ENCODE peak calls at places on chromosomes 7 and 10, in seven cellular contexts. One of them, this sample, is unnamed.

GRCh38 chr7:142776206-142776844 is 5.6 kb downstream of the PRSS2 start:
- DNase-seq in GM12878: no peak
- DNase-seq in SK-N-SH: no peak
- DNase-seq in HCT116: no peak
- DNase-seq in H1: no peak
- DNase-seq in HepG2: no peak
- DNase-seq in K562: no peak
- DNase-seq in this sample: no peak

GRCh38 chr10:60662917-60663614 is 115.2 kb upstream of the CDK1 start:
- DNase-seq in K562: no peak
- DNase-seq in HCT116: peak; percentile 7
- DNase-seq in H1: no peak
- DNase-seq in GM12878: no peak
- DNase-seq in HepG2: no peak
- DNase-seq in SK-N-SH: no peak
- DNase-seq in this sample: no peak

GRCh38 chr10:100510533-100511308 is 8.9 kb downstream of the SEC31B start:
- DNase-seq in HCT116: no peak
- DNase-seq in SK-N-SH: no peak
- DNase-seq in GM12878: no peak
- DNase-seq in HepG2: no peak
- DNase-seq in K562: no peak
- DNase-seq in H1: no peak
- DNase-seq in this sample: peak; percentile 42

GRCh38 chr10:117218654-117219053 is 21.4 kb downstream of the KCNK18 start:
- DNase-seq in SK-N-SH: no peak
- DNase-seq in HepG2: no peak
- DNase-seq in GM12878: no peak
- DNase-seq in H1: no peak
- DNase-seq in K562: peak; percentile 18
- DNase-seq in HCT116: no peak
- DNase-seq in this sample: no peak

GRCh38 chr7:30134011-30134410 is 775 bp upstream of the MTURN start:
- DNase-seq in H1: no peak
- DNase-seq in HCT116: no peak
- DNase-seq in HepG2: no peak
- DNase-seq in K562: no peak
- DNase-seq in SK-N-SH: no peak
- DNase-seq in GM12878: no peak
- DNase-seq in this sample: no peak

GRCh38 chr7:102892631-102893278 is 20.0 kb upstream of the LRRC17 start:
- DNase-seq in GM12878: no peak
- DNase-seq in HCT116: no peak
- DNase-seq in HepG2: no peak
- DNase-seq in SK-N-SH: no peak
- DNase-seq in H1: no peak
- DNase-seq in K562: no peak
- DNase-seq in this sample: no peak

GRCh38 chr10:7866191-7866590 is 47.9 kb downstream of the TAF3 start:
- DNase-seq in HepG2: no peak
- DNase-seq in K562: no peak
- DNase-seq in H1: no peak
- DNase-seq in SK-N-SH: no peak
- DNase-seq in GM12878: no peak
- DNase-seq in HCT116: no peak
- DNase-seq in this sample: no peak

GRCh38 chr10:132057191-132057681 is 8.5 kb upstream of the JAKMIP3 start:
- DNase-seq in GM12878: no peak
- DNase-seq in K562: no peak
- DNase-seq in H1: no peak
- DNase-seq in HepG2: no peak
- DNase-seq in SK-N-SH: no peak
- DNase-seq in HCT116: no peak
- DNase-seq in this sample: no peak

GRCh38 chr10:12907651-12908050 is 93.9 kb downstream of the CCDC3 start:
- DNase-seq in HCT116: no peak
- DNase-seq in SK-N-SH: no peak
- DNase-seq in GM12878: no peak
- DNase-seq in HepG2: no peak
- DNase-seq in K562: no peak
- DNase-seq in H1: no peak
- DNase-seq in this sample: no peak

GRCh38 chr7:137421389-137421788 is 77.9 kb upstream of the PTN start:
- DNase-seq in SK-N-SH: no peak
- DNase-seq in H1: no peak
- DNase-seq in HCT116: no peak
- DNase-seq in HepG2: no peak
- DNase-seq in GM12878: no peak
- DNase-seq in K562: no peak
- DNase-seq in this sample: no peak

GRCh38 chr7:29042893-29043292 is 84.8 kb upstream of the TRIL start:
- DNase-seq in H1: no peak
- DNase-seq in SK-N-SH: no peak
- DNase-seq in K562: no peak
- DNase-seq in HCT116: no peak
- DNase-seq in GM12878: no peak
- DNase-seq in HepG2: no peak
- DNase-seq in this sample: no peak

GRCh38 chr7:130421685-130422084 is 19.1 kb downstream of the CEP41 start:
- DNase-seq in H1: no peak
- DNase-seq in K562: no peak
- DNase-seq in SK-N-SH: no peak
- DNase-seq in GM12878: no peak
- DNase-seq in HCT116: no peak
- DNase-seq in HepG2: no peak
- DNase-seq in this sample: no peak
- TF ChIP-seq JUND in H1: no peak
- TF ChIP-seq JUND in K562: no peak
- TF ChIP-seq JUND in SK-N-SH: no peak
- TF ChIP-seq JUND in GM12878: no peak
- TF ChIP-seq JUND in HCT116: no peak
- TF ChIP-seq JUND in HepG2: no peak
- TF ChIP-seq JUND in this sample: no peak

GRCh38 chr7:95595825-95596182 is 512 bp downstream of the PDK4 start:
- DNase-seq in H1: no peak
- DNase-seq in HCT116: no peak
- DNase-seq in K562: no peak
- DNase-seq in GM12878: no peak
- DNase-seq in SK-N-SH: no peak
- DNase-seq in HepG2: no peak
- DNase-seq in this sample: no peak

GRCh38 chr7:95598511-95598910 is 2.2 kb upstream of the PDK4 start:
- DNase-seq in K562: no peak
- DNase-seq in H1: no peak
- DNase-seq in GM12878: no peak
- DNase-seq in HCT116: no peak
- DNase-seq in SK-N-SH: no peak
- DNase-seq in HepG2: no peak
- DNase-seq in this sample: no peak

GRCh38 chr7:95599069-95599468 is 2.8 kb upstream of the PDK4 start:
- DNase-seq in GM12878: no peak
- DNase-seq in K562: no peak
- DNase-seq in H1: no peak
- DNase-seq in SK-N-SH: no peak
- DNase-seq in HCT116: no peak
- DNase-seq in HepG2: no peak
- DNase-seq in this sample: no peak

GRCh38 chr7:95594185-95594584 is 2.1 kb downstream of the PDK4 start:
- DNase-seq in GM12878: no peak
- DNase-seq in SK-N-SH: no peak
- DNase-seq in H1: no peak
- DNase-seq in HCT116: no peak
- DNase-seq in K562: no peak
- DNase-seq in HepG2: no peak
- DNase-seq in this sample: no peak

DNA sequence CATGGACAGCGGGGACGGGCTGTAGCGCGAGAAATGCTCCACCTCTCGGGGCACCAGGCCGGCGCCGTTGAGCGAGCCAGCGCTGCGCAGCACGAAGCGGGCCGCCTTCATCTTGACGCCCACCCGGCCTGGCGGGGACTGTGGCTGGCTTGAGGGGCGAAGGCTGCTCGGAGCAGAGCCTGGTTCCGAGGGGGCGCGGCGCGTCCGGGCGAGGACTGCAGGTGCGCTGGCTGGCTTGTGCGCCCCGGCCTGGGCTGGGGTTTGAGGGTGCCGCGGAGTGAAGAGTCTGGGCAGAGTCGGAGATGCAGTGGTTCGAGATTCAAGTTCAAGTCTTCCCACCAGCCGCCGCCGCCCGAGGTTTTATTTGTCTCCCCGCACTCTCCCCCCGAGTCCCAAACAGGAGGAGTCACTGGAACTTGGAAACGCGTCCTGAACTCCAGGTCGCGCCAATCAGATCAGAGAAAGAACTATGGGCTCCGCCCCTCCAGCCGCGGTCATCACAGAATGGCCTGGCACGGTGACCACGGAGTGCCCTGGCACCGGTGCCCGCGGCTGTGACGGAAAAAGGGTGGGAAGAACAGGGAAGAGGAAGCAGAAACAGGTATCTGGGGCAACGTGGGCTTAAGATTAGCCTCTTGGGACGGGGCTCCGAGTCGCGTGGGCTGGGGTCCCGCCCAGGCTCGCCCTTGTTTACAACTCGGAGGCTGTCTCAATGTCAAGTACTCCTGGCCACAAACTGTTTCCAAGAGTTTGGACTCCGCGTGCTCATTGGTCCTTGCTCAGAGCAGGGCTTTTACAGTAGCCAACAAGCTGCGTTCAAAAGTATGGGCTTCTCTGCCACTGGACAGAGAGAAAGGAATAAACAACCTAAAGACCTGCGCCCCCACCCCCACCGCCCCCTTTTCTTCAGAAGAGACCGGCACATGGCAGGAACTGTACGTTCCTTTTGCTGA is at the start of gene PDK4:
- DNase-seq in GM12878: no peak
- DNase-seq in HCT116: peak; percentile 51
- DNase-seq in K562: no peak
- DNase-seq in H1: no peak
- DNase-seq in SK-N-SH: peak; percentile 70
- DNase-seq in HepG2: no peak
- DNase-seq in this sample: peak; percentile 87
- TF ChIP-seq JUND in GM12878: no peak
- TF ChIP-seq JUND in HCT116: no peak
- TF ChIP-seq JUND in K562: no peak
- TF ChIP-seq JUND in H1: no peak
- TF ChIP-seq JUND in SK-N-SH: no peak
- TF ChIP-seq JUND in HepG2: no peak
- TF ChIP-seq JUND in this sample: no peak

GRCh38 chr10:71492871-71493270 is 96.2 kb downstream of the CDH23 start:
- DNase-seq in HepG2: no peak
- DNase-seq in SK-N-SH: no peak
- DNase-seq in K562: no peak
- DNase-seq in H1: no peak
- DNase-seq in HCT116: no peak
- DNase-seq in GM12878: no peak
- DNase-seq in this sample: no peak

GRCh38 chr10:71496927-71497801 is 100.4 kb downstream of the CDH23 start:
- DNase-seq in HCT116: no peak
- DNase-seq in K562: no peak
- DNase-seq in GM12878: no peak
- DNase-seq in SK-N-SH: peak; percentile 43
- DNase-seq in HepG2: no peak
- DNase-seq in H1: no peak
- DNase-seq in this sample: no peak

GRCh38 chr10:71494470-71494869 is 97.8 kb downstream of the CDH23 start:
- DNase-seq in SK-N-SH: no peak
- DNase-seq in GM12878: no peak
- DNase-seq in K562: no peak
- DNase-seq in HCT116: no peak
- DNase-seq in H1: no peak
- DNase-seq in HepG2: no peak
- DNase-seq in this sample: no peak

GRCh38 chr10:71494980-71495381 is 98.3 kb downstream of the CDH23 start:
- DNase-seq in SK-N-SH: no peak
- DNase-seq in GM12878: peak; percentile 34
- DNase-seq in HepG2: no peak
- DNase-seq in H1: no peak
- DNase-seq in K562: no peak
- DNase-seq in HCT116: no peak
- DNase-seq in this sample: no peak

DNA sequence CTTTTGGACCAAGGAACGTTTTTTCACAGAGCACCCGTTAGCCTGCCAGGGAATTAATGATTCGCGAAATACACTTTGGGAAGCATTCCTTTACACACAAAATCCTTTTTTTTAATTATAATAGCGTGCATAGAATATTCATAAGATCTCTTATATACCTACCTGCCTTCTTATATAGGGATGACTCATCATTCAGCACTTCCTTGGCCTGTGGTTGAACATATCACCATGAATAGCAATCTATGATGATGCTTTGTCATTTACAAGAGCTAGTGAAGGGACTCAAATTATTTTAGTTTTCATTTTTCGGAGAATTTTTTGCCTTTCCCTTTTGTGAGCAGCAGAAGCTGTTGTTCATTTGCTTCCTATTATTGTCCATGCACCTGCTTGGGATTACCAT is 97.0 kb downstream of the CDH23 start:
- DNase-seq in K562: no peak
- DNase-seq in GM12878: no peak
- DNase-seq in SK-N-SH: no peak
- DNase-seq in HCT116: no peak
- DNase-seq in HepG2: no peak
- DNase-seq in H1: no peak
- DNase-seq in this sample: no peak
- TF ChIP-seq JUND in K562: peak; percentile 30
- TF ChIP-seq JUND in GM12878: no peak
- TF ChIP-seq JUND in SK-N-SH: no peak
- TF ChIP-seq JUND in HCT116: no peak
- TF ChIP-seq JUND in HepG2: no peak
- TF ChIP-seq JUND in H1: no peak
- TF ChIP-seq JUND in this sample: no peak

DNA sequence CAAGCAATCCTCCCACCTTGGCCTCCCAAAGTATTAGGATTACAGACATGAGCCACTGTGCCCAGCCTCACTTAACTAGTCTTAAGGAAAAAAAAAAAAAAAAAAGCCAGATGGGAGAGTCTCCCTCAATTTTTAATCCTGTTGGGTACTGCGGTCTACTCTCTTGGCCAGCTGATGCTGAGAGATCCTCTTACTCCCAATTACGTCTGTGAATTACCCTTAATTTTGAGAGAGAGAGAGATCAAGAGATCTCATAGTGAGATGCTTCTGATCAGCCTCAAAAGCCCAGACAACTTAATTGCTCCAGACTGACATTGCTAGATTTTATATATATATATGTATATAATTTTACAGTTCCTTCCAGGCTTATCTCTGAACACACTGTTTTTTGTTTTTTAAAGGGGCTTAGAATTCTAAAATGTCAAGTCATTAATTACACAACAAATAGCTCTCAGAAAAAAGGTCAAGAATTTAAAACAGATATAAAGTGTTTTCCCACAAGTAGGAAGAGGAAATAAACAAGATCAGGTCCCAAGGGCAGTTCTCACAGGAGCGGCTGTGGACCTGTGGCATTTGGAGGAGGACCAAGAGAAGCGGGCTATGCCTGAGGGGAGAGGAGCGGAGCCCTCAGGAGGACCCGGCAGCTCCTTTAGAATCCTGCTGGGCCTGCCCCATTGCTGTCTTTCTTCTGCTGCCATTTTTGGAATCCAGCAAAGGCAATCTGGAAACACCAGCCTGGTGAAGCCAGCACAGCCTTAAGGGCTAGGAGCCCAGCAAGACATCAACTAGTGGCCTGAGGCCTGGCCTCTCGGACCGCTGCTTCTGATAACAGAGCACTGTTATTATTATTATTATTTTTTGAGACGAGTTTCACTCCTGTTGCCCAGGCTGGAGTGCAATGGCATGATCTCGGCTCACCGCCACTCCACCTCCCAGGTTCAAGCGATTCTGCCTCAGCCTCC is 30.1 kb downstream of the DENND2A start:
- DNase-seq in HepG2: no peak
- DNase-seq in GM12878: no peak
- DNase-seq in HCT116: no peak
- DNase-seq in K562: no peak
- DNase-seq in H1: no peak
- DNase-seq in SK-N-SH: no peak
- DNase-seq in this sample: no peak
- TF ChIP-seq JUND in HepG2: no peak
- TF ChIP-seq JUND in GM12878: no peak
- TF ChIP-seq JUND in HCT116: no peak
- TF ChIP-seq JUND in K562: no peak
- TF ChIP-seq JUND in H1: no peak
- TF ChIP-seq JUND in SK-N-SH: no peak
- TF ChIP-seq JUND in this sample: no peak

This sample was measured in T47D.